ENCODE peak calls at places on chromosomes 7 and 10, in five cellular contexts. R is HT-29; X is stimulated activated CD8-positive, alpha-beta memory T cell treated with anti-CD3 and anti-CD28 coated beads, Interleukin-7, amount 100 ng/mL, for 1 hour; N is SJSA1; W is fibroblast of mammary gland. C is an unnamed sample.

GRCh38 chr7:21753071-21753470 is 192.6 kb downstream of the CDCA7L start:
- DNase-seq in R (no peak), X (no peak), N (no peak), W (no peak), C (no peak)

GRCh38 chr7:84389242-84389641 is 194.7 kb upstream of the SEMA3A start:
- DNase-seq in R (no peak), X (no peak), N (no peak), W (no peak), C (no peak)

GRCh38 chr10:28256776-28257175 is 46.1 kb downstream of the MPP7 start:
- DNase-seq in R (no peak), X (no peak), N (no peak), W (no peak), C (no peak)

GRCh38 chr10:380313-380955 is 245.2 kb downstream of the ZMYND11 start:
- DNase-seq in R (no peak), X (no peak), N (no peak), W (peak; percentile 48), C (no peak)

GRCh38 chr10:129963076-129963830 is 821 bp downstream of the EBF3 start:
- DNase-seq in R (no peak), X (no peak), N (no peak), W (peak; percentile 46), C (no peak)

GRCh38 chr10:125159932-125160855 is at the start of gene CTBP2:
- DNase-seq in R (peak; percentile 59), X (no peak), N (peak; percentile 40), W (peak; percentile 41), C (no peak)

GRCh38 chr7:31122649-31123058 is 70.5 kb downstream of the ADCYAP1R1 start:
- DNase-seq in R (peak; percentile 86), X (no peak), N (peak; percentile 49), W (peak; percentile 90), C (no peak)

GRCh38 chr10:72066318-72067284 is 21.8 kb downstream of the SPOCK2 start:
- DNase-seq in R (no peak), X (no peak), N (no peak), W (no peak), C (no peak)

GRCh38 chr7:34227525-34227924 is 322.2 kb downstream of the BMPER start:
- DNase-seq in R (no peak), X (no peak), N (no peak), W (no peak), C (no peak)

GRCh38 chr7:14219125-14219524 is 229.7 kb upstream of the ETV1 start:
- DNase-seq in R (peak; percentile 39), X (no peak), N (no peak), W (no peak), C (no peak)

GRCh38 chr7:122944682-122945303 is 50.7 kb downstream of the TAS2R16 start:
- DNase-seq in R (no peak), X (no peak), N (no peak), W (peak; percentile 51), C (no peak)

GRCh38 chr10:61503051-61503450 is 49.9 kb upstream of the TMEM26 start:
- DNase-seq in R (no peak), X (no peak), N (no peak), W (peak; percentile 67), C (no peak)

GRCh38 chr7:27709137-27710075 is 30.6 kb upstream of the TAX1BP1 start:
- DNase-seq in R (no peak), X (no peak), N (no peak), W (peak; percentile 77), C (no peak)

GRCh38 chr7:47332213-47332612 is 249.7 kb downstream of the TNS3 start:
- DNase-seq in R (no peak), X (no peak), N (no peak), W (no peak), C (no peak)

GRCh38 chr10:59104186-59104585 is 72.3 kb upstream of the PHYHIPL start:
- DNase-seq in R (no peak), X (no peak), N (no peak), W (no peak), C (no peak)

GRCh38 chr10:117492504-117492903 is 50.0 kb upstream of the EMX2 start:
- DNase-seq in R (no peak), X (no peak), N (no peak), W (no peak), C (no peak)

GRCh38 chr10:114593240-114593792 is 64.8 kb downstream of the ABLIM1 start:
- DNase-seq in R (no peak), X (no peak), N (no peak), W (no peak), C (no peak)

GRCh38 chr10:3806603-3807002 is 21.6 kb upstream of the KLF6 start:
- DNase-seq in R (peak; percentile 96), X (no peak), N (no peak), W (peak; percentile 96), C (no peak)

GRCh38 chr7:33986951-33987948 is 81.9 kb downstream of the BMPER start:
- DNase-seq in R (peak; percentile 92), X (no peak), N (peak; percentile 97), W (peak; percentile 100), C (no peak)

C was measured in central memory CD8-positive, alpha-beta T cell.